ENCODE peak calls at places on chromosomes 13 and 19, in nine cellular contexts. One of them, this sample, is unnamed.

GRCh38 chr13:61339054-61339621 is 76.5 kb downstream of the PCDH20 start:
- DNase-seq in head of caudate nucleus: no peak
- DNase-seq in CD8-positive, alpha-beta T cell: no peak
- DNase-seq in tibial artery: no peak
- DNase-seq in keratinocyte: no peak
- DNase-seq in choroid plexus epithelial cell: no peak
- DNase-seq in COR-L47: no peak
- DNase-seq in right atrium auricular region: no peak
- DNase-seq in heart right ventricle: no peak
- DNase-seq in this sample: no peak

GRCh38 chr13:20124303-20124702 is 36.5 kb downstream of the GJA3 start:
- DNase-seq in choroid plexus epithelial cell: no peak
- DNase-seq in COR-L47: no peak
- DNase-seq in right atrium auricular region: no peak
- DNase-seq in head of caudate nucleus: no peak
- DNase-seq in heart right ventricle: no peak
- DNase-seq in CD8-positive, alpha-beta T cell: no peak
- DNase-seq in keratinocyte: no peak
- DNase-seq in tibial artery: no peak
- DNase-seq in this sample: no peak

GRCh38 chr13:58004761-58005160 is 373.2 kb downstream of the PCDH17 start:
- DNase-seq in keratinocyte: no peak
- DNase-seq in tibial artery: no peak
- DNase-seq in CD8-positive, alpha-beta T cell: no peak
- DNase-seq in choroid plexus epithelial cell: no peak
- DNase-seq in heart right ventricle: no peak
- DNase-seq in COR-L47: no peak
- DNase-seq in right atrium auricular region: no peak
- DNase-seq in head of caudate nucleus: no peak
- DNase-seq in this sample: no peak

GRCh38 chr13:34776390-34776981 is 165.6 kb upstream of the NBEA start:
- DNase-seq in tibial artery: no peak
- DNase-seq in heart right ventricle: no peak
- DNase-seq in keratinocyte: no peak
- DNase-seq in choroid plexus epithelial cell: no peak
- DNase-seq in head of caudate nucleus: no peak
- DNase-seq in CD8-positive, alpha-beta T cell: no peak
- DNase-seq in right atrium auricular region: no peak
- DNase-seq in COR-L47: no peak
- DNase-seq in this sample: no peak

GRCh38 chr13:43848250-43848649 is 31.3 kb downstream of the CCDC122 start:
- DNase-seq in tibial artery: no peak
- DNase-seq in keratinocyte: no peak
- DNase-seq in right atrium auricular region: no peak
- DNase-seq in heart right ventricle: no peak
- DNase-seq in COR-L47: no peak
- DNase-seq in choroid plexus epithelial cell: peak
- DNase-seq in head of caudate nucleus: no peak
- DNase-seq in CD8-positive, alpha-beta T cell: no peak
- DNase-seq in this sample: no peak

GRCh38 chr13:60000081-60000480 is 163.6 kb downstream of the DIAPH3 start:
- DNase-seq in COR-L47: no peak
- DNase-seq in heart right ventricle: no peak
- DNase-seq in choroid plexus epithelial cell: no peak
- DNase-seq in CD8-positive, alpha-beta T cell: no peak
- DNase-seq in tibial artery: no peak
- DNase-seq in keratinocyte: no peak
- DNase-seq in head of caudate nucleus: no peak
- DNase-seq in right atrium auricular region: no peak
- DNase-seq in this sample: no peak

GRCh38 chr19:48490980-48491792 is 20.4 kb downstream of the LMTK3 start:
- DNase-seq in COR-L47: peak
- DNase-seq in head of caudate nucleus: no peak
- DNase-seq in heart right ventricle: no peak
- DNase-seq in keratinocyte: no peak
- DNase-seq in tibial artery: no peak
- DNase-seq in choroid plexus epithelial cell: peak
- DNase-seq in right atrium auricular region: no peak
- DNase-seq in CD8-positive, alpha-beta T cell: peak
- DNase-seq in this sample: peak

GRCh38 chr19:34363094-34363493 is 1.9 kb upstream of the GPI start:
- DNase-seq in heart right ventricle: no peak
- DNase-seq in right atrium auricular region: no peak
- DNase-seq in tibial artery: no peak
- DNase-seq in head of caudate nucleus: no peak
- DNase-seq in COR-L47: no peak
- DNase-seq in CD8-positive, alpha-beta T cell: no peak
- DNase-seq in keratinocyte: no peak
- DNase-seq in choroid plexus epithelial cell: no peak
- DNase-seq in this sample: no peak

GRCh38 chr19:5138606-5139594 is 170.0 kb downstream of the KDM4B start:
- DNase-seq in tibial artery: no peak
- DNase-seq in COR-L47: no peak
- DNase-seq in choroid plexus epithelial cell: peak
- DNase-seq in head of caudate nucleus: peak
- DNase-seq in keratinocyte: no peak
- DNase-seq in heart right ventricle: peak
- DNase-seq in right atrium auricular region: no peak
- DNase-seq in CD8-positive, alpha-beta T cell: peak
- DNase-seq in this sample: peak

GRCh38 chr19:19627442-19627715 is 641 bp downstream of the LPAR2 start:
- DNase-seq in heart right ventricle: no peak
- DNase-seq in head of caudate nucleus: no peak
- DNase-seq in choroid plexus epithelial cell: no peak
- DNase-seq in CD8-positive, alpha-beta T cell: no peak
- DNase-seq in COR-L47: no peak
- DNase-seq in right atrium auricular region: no peak
- DNase-seq in tibial artery: no peak
- DNase-seq in keratinocyte: no peak
- DNase-seq in this sample: no peak

GRCh38 chr13:78139765-78140164 is 221.1 kb upstream of the EDNRB start:
- DNase-seq in tibial artery: no peak
- DNase-seq in choroid plexus epithelial cell: no peak
- DNase-seq in right atrium auricular region: no peak
- DNase-seq in CD8-positive, alpha-beta T cell: no peak
- DNase-seq in COR-L47: no peak
- DNase-seq in heart right ventricle: no peak
- DNase-seq in head of caudate nucleus: no peak
- DNase-seq in keratinocyte: no peak
- DNase-seq in this sample: no peak

GRCh38 chr13:78133511-78133910 is 214.9 kb upstream of the EDNRB start:
- DNase-seq in heart right ventricle: no peak
- DNase-seq in choroid plexus epithelial cell: no peak
- DNase-seq in right atrium auricular region: no peak
- DNase-seq in COR-L47: no peak
- DNase-seq in tibial artery: no peak
- DNase-seq in CD8-positive, alpha-beta T cell: no peak
- DNase-seq in keratinocyte: no peak
- DNase-seq in head of caudate nucleus: no peak
- DNase-seq in this sample: no peak

GRCh38 chr19:50796634-50797428 is 6.6 kb downstream of the ACP4 start:
- DNase-seq in CD8-positive, alpha-beta T cell: no peak
- DNase-seq in COR-L47: no peak
- DNase-seq in tibial artery: no peak
- DNase-seq in right atrium auricular region: no peak
- DNase-seq in head of caudate nucleus: no peak
- DNase-seq in heart right ventricle: no peak
- DNase-seq in choroid plexus epithelial cell: no peak
- DNase-seq in keratinocyte: no peak
- DNase-seq in this sample: no peak

GRCh38 chr13:92575782-92576181 is 650.8 kb upstream of the GPC6 start:
- DNase-seq in CD8-positive, alpha-beta T cell: no peak
- DNase-seq in right atrium auricular region: no peak
- DNase-seq in choroid plexus epithelial cell: no peak
- DNase-seq in COR-L47: no peak
- DNase-seq in heart right ventricle: no peak
- DNase-seq in head of caudate nucleus: no peak
- DNase-seq in tibial artery: no peak
- DNase-seq in keratinocyte: no peak
- DNase-seq in this sample: no peak

GRCh38 chr19:57688011-57688763 is 6.4 kb downstream of the ZNF551 start:
- DNase-seq in COR-L47: no peak
- DNase-seq in right atrium auricular region: no peak
- DNase-seq in choroid plexus epithelial cell: no peak
- DNase-seq in heart right ventricle: no peak
- DNase-seq in head of caudate nucleus: no peak
- DNase-seq in CD8-positive, alpha-beta T cell: no peak
- DNase-seq in keratinocyte: no peak
- DNase-seq in tibial artery: no peak
- DNase-seq in this sample: no peak

GRCh38 chr13:112481458-112481857 is 105.3 kb downstream of the SPACA7 start:
- DNase-seq in CD8-positive, alpha-beta T cell: no peak
- DNase-seq in heart right ventricle: no peak
- DNase-seq in COR-L47: no peak
- DNase-seq in choroid plexus epithelial cell: no peak
- DNase-seq in keratinocyte: no peak
- DNase-seq in head of caudate nucleus: no peak
- DNase-seq in right atrium auricular region: no peak
- DNase-seq in tibial artery: no peak
- DNase-seq in this sample: no peak

GRCh38 chr19:30669329-30670010 is 297.3 kb downstream of the ZNF536 start:
- DNase-seq in CD8-positive, alpha-beta T cell: peak
- DNase-seq in tibial artery: peak
- DNase-seq in head of caudate nucleus: peak
- DNase-seq in right atrium auricular region: no peak
- DNase-seq in COR-L47: no peak
- DNase-seq in heart right ventricle: peak
- DNase-seq in keratinocyte: no peak
- DNase-seq in choroid plexus epithelial cell: peak
- DNase-seq in this sample: peak

GRCh38 chr13:20711301-20712044 is 8.0 kb downstream of the IL17D start:
- DNase-seq in COR-L47: no peak
- DNase-seq in CD8-positive, alpha-beta T cell: no peak
- DNase-seq in head of caudate nucleus: no peak
- DNase-seq in choroid plexus epithelial cell: no peak
- DNase-seq in keratinocyte: no peak
- DNase-seq in heart right ventricle: no peak
- DNase-seq in tibial artery: no peak
- DNase-seq in right atrium auricular region: peak
- DNase-seq in this sample: no peak

GRCh38 chr13:98941118-98941517 is 36.7 kb downstream of the DOCK9 start:
- DNase-seq in head of caudate nucleus: no peak
- DNase-seq in keratinocyte: no peak
- DNase-seq in choroid plexus epithelial cell: no peak
- DNase-seq in COR-L47: no peak
- DNase-seq in CD8-positive, alpha-beta T cell: no peak
- DNase-seq in right atrium auricular region: no peak
- DNase-seq in tibial artery: no peak
- DNase-seq in heart right ventricle: no peak
- DNase-seq in this sample: no peak

GRCh38 chr19:49472936-49473335 is 1.1 kb upstream of the FLT3LG start:
- DNase-seq in tibial artery: no peak
- DNase-seq in keratinocyte: no peak
- DNase-seq in COR-L47: no peak
- DNase-seq in CD8-positive, alpha-beta T cell: no peak
- DNase-seq in right atrium auricular region: no peak
- DNase-seq in choroid plexus epithelial cell: no peak
- DNase-seq in heart right ventricle: no peak
- DNase-seq in head of caudate nucleus: no peak
- DNase-seq in this sample: no peak

GRCh38 chr13:54775501-54776191 is 1747.0 kb downstream of the OLFM4 start:
- DNase-seq in right atrium auricular region: no peak
- DNase-seq in tibial artery: no peak
- DNase-seq in COR-L47: no peak
- DNase-seq in head of caudate nucleus: no peak
- DNase-seq in choroid plexus epithelial cell: no peak
- DNase-seq in heart right ventricle: no peak
- DNase-seq in keratinocyte: no peak
- DNase-seq in CD8-positive, alpha-beta T cell: no peak
- DNase-seq in this sample: no peak

GRCh38 chr13:73578251-73578875 is 519.6 kb downstream of the KLF5 start:
- DNase-seq in choroid plexus epithelial cell: peak
- DNase-seq in head of caudate nucleus: no peak
- DNase-seq in CD8-positive, alpha-beta T cell: no peak
- DNase-seq in keratinocyte: no peak
- DNase-seq in tibial artery: no peak
- DNase-seq in right atrium auricular region: no peak
- DNase-seq in COR-L47: no peak
- DNase-seq in heart right ventricle: no peak
- DNase-seq in this sample: no peak

GRCh38 chr19:3029070-3029923 is at the start of gene TLE2:
- DNase-seq in COR-L47: no peak
- DNase-seq in keratinocyte: no peak
- DNase-seq in tibial artery: no peak
- DNase-seq in choroid plexus epithelial cell: no peak
- DNase-seq in CD8-positive, alpha-beta T cell: no peak
- DNase-seq in right atrium auricular region: no peak
- DNase-seq in head of caudate nucleus: no peak
- DNase-seq in heart right ventricle: no peak
- DNase-seq in this sample: peak

GRCh38 chr13:113417836-113418721 is 35.2 kb downstream of the ADPRHL1 start:
- DNase-seq in right atrium auricular region: no peak
- DNase-seq in heart right ventricle: no peak
- DNase-seq in head of caudate nucleus: no peak
- DNase-seq in keratinocyte: no peak
- DNase-seq in tibial artery: no peak
- DNase-seq in CD8-positive, alpha-beta T cell: no peak
- DNase-seq in COR-L47: no peak
- DNase-seq in choroid plexus epithelial cell: no peak
- DNase-seq in this sample: no peak

GRCh38 chr19:5048727-5049553 is 80.0 kb downstream of the KDM4B start:
- DNase-seq in choroid plexus epithelial cell: peak
- DNase-seq in head of caudate nucleus: no peak
- DNase-seq in keratinocyte: no peak
- DNase-seq in COR-L47: no peak
- DNase-seq in tibial artery: peak
- DNase-seq in right atrium auricular region: peak
- DNase-seq in CD8-positive, alpha-beta T cell: no peak
- DNase-seq in heart right ventricle: no peak
- DNase-seq in this sample: no peak

GRCh38 chr19:15129856-15130580 is 22.8 kb downstream of the SYDE1 start:
- DNase-seq in CD8-positive, alpha-beta T cell: no peak
- DNase-seq in right atrium auricular region: no peak
- DNase-seq in COR-L47: no peak
- DNase-seq in heart right ventricle: no peak
- DNase-seq in head of caudate nucleus: peak
- DNase-seq in tibial artery: no peak
- DNase-seq in keratinocyte: peak
- DNase-seq in choroid plexus epithelial cell: no peak
- DNase-seq in this sample: no peak

GRCh38 chr19:54436031-54436523 is 12.9 kb upstream of the LENG8 start:
- DNase-seq in COR-L47: no peak
- DNase-seq in choroid plexus epithelial cell: peak
- DNase-seq in tibial artery: no peak
- DNase-seq in head of caudate nucleus: peak
- DNase-seq in heart right ventricle: no peak
- DNase-seq in keratinocyte: no peak
- DNase-seq in CD8-positive, alpha-beta T cell: no peak
- DNase-seq in right atrium auricular region: no peak
- DNase-seq in this sample: no peak

GRCh38 chr13:77022341-77022740 is 4.6 kb downstream of the FBXL3 start:
- DNase-seq in right atrium auricular region: no peak
- DNase-seq in heart right ventricle: no peak
- DNase-seq in choroid plexus epithelial cell: peak
- DNase-seq in head of caudate nucleus: no peak
- DNase-seq in keratinocyte: no peak
- DNase-seq in COR-L47: no peak
- DNase-seq in tibial artery: no peak
- DNase-seq in CD8-positive, alpha-beta T cell: no peak
- DNase-seq in this sample: peak

This sample was measured in thyroid gland.